ENCODE peak calls at places on chromosomes 11 and 22, in eight cellular contexts. H is heart left ventricle; E is lower leg skin; P is NAMALWA; T is upper lobe of left lung; A is astrocyte of the cerebellum; I is stimulated activated CD4-positive, alpha-beta T cell treated with anti-CD3 and anti-CD28 coated beads, Interleukin-1b, Interleukin-23, amount 100 ng/mL, for 24 hours; J is NCI-H69. B is an unnamed sample.

GRCh38 chr11:111307472-111308108 is 9.2 kb downstream of the POU2AF3 start:
- DNase-seq in H (no peak), E (no peak), P (no peak), T (no peak), A (no peak), I (no peak), J (peak; percentile 90), B (peak; percentile 35)

GRCh38 chr22:20247010-20247505 is 21.1 kb downstream of the RTN4R start:
- DNase-seq in H (peak; percentile 67), E (no peak), P (peak; percentile 37), T (no peak), A (no peak), I (no peak), J (peak; percentile 35), B (no peak)

GRCh38 chr22:37782340-37783168 is 25.2 kb upstream of the GCAT start:
- DNase-seq in H (no peak), E (no peak), P (no peak), T (no peak), A (no peak), I (no peak), J (no peak), B (no peak)

GRCh38 chr22:30279389-30279788 is 9.9 kb downstream of the CASTOR1 start:
- DNase-seq in H (peak; percentile 53), E (no peak), P (no peak), T (peak; percentile 80), A (no peak), I (no peak), J (no peak), B (no peak)

GRCh38 chr22:45036154-45036553 is 26.3 kb upstream of the PHF21B start:
- DNase-seq in H (no peak), E (no peak), P (no peak), T (no peak), A (peak; percentile 16), I (no peak), J (peak; percentile 66), B (peak; percentile 30)

GRCh38 chr22:39493759-39494158 is 8.3 kb upstream of the MIEF1 start:
- DNase-seq in H (no peak), E (no peak), P (no peak), T (no peak), A (peak; percentile 47), I (no peak), J (no peak), B (no peak)

GRCh38 chr22:27651486-27651885 is 150.1 kb downstream of the MN1 start:
- DNase-seq in H (peak; percentile 58), E (no peak), P (no peak), T (no peak), A (no peak), I (no peak), J (no peak), B (no peak)

GRCh38 chr11:124970925-124971324 is 16.9 kb downstream of the CCDC15 start:
- DNase-seq in H (no peak), E (no peak), P (no peak), T (no peak), A (no peak), I (no peak), J (peak; percentile 6), B (no peak)

GRCh38 chr11:69997352-69997751 is 80.8 kb upstream of the ANO1 start:
- DNase-seq in H (no peak), E (no peak), P (no peak), T (no peak), A (no peak), I (no peak), J (no peak), B (no peak)

GRCh38 chr22:23166038-23166831 is 14.1 kb upstream of the BCR start:
- DNase-seq in H (no peak), E (no peak), P (no peak), T (no peak), A (no peak), I (no peak), J (no peak), B (no peak)

B was measured in NCI-H146.